ENCODE peak calls at places on chromosome 11, in eight cellular contexts. N is esophagus muscularis mucosa, A is H1, G is GM12891, F is Panc1, H is GM12878, Z is stomach, L is SK-N-SH. W is an unnamed sample.

GRCh38 chr11:11148104-11148509 is 204.9 kb downstream of the CSNK2A3 start:
- DNase-seq in G (no peak), L (no peak), H (no peak), N (peak; percentile 94), F (no peak), Z (no peak), A (peak; percentile 60), W (no peak)

GRCh38 chr11:87466228-87466627 is 428.5 kb downstream of the TMEM135 start:
- DNase-seq in H (no peak), A (no peak), Z (no peak), F (no peak), L (no peak), G (no peak), N (peak; percentile 91), W (no peak)

GRCh38 chr11:109864161-109864661 is 229.0 kb upstream of the ZC3H12C start:
- DNase-seq in N (no peak), Z (no peak), L (no peak), G (peak; percentile 32), A (no peak), F (no peak), H (peak; percentile 80), W (no peak)

GRCh38 chr11:128492903-128493569 is 94.3 kb downstream of the ETS1 start:
- DNase-seq in Z (no peak), N (no peak), A (no peak), L (no peak), H (no peak), G (no peak), F (no peak), W (no peak)

GRCh38 chr11:910044-910588 is 494 bp downstream of the CHID1 start:
- DNase-seq in H (no peak), F (no peak), A (no peak), N (no peak), G (no peak), L (no peak), Z (no peak), W (no peak)

GRCh38 chr11:99160447-99160846 is 139.7 kb downstream of the CNTN5 start:
- DNase-seq in L (no peak), H (no peak), F (no peak), G (no peak), A (no peak), N (no peak), Z (no peak), W (no peak)

GRCh38 chr11:130480166-130480565 is 31.7 kb downstream of the ADAMTS15 start:
- DNase-seq in H (no peak), G (no peak), L (peak; percentile 1), A (peak; percentile 24), Z (no peak), N (no peak), F (no peak), W (no peak)

GRCh38 chr11:128171496-128171895 is 415.9 kb downstream of the ETS1 start:
- DNase-seq in L (no peak), N (no peak), F (no peak), A (no peak), G (no peak), H (no peak), Z (no peak), W (no peak)

GRCh38 chr11:108865411-108865810 is 200.5 kb downstream of the DDX10 start:
- DNase-seq in G (no peak), H (no peak), Z (no peak), A (no peak), F (no peak), N (no peak), L (no peak), W (no peak)

GRCh38 chr11:82718307-82718706 is 15.4 kb downstream of the FAM181B start:
- DNase-seq in Z (no peak), N (no peak), F (peak; percentile 25), H (no peak), L (peak; percentile 54), G (peak; percentile 18), A (peak; percentile 54), W (no peak)

GRCh38 chr11:66848671-66849500 is 5.6 kb downstream of the RCE1 start:
- DNase-seq in N (no peak), Z (peak; percentile 10), H (no peak), F (no peak), G (peak; percentile 12), A (no peak), L (peak; percentile 16), W (peak; percentile 70)
- TF ChIP-seq POLR2AphosphoS5 in N (no peak), Z (no peak), H (no peak), F (no peak), G (no peak), A (no peak), L (no peak), W (peak; percentile 55)

DNA sequence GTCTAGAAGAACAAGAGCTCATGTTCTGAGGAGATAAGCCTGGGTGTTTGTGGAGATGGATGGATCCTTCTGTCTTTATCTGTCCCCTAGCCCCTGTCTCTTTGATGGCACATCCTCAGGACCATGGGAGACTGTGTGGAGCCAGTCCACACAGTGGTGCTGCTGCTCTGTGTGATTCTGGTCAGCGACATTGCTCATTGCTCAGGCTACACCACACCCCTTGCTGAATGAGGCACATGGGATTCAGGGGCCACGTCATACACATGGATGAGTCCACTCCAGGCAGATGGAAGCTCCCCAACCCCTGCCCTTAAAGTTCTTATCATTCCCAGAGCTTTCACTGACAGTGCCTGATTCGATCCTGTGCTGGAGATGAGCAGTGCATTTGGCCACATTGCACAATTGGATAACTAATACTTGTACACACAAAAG is 222.2 kb downstream of the NAV2 start:
- DNase-seq in F (no peak), L (no peak), H (no peak), Z (no peak), G (no peak), A (no peak), N (no peak), W (no peak)
- TF ChIP-seq POLR2AphosphoS5 in F (no peak), L (no peak), H (no peak), Z (no peak), G (no peak), A (no peak), N (no peak), W (no peak)

DNA sequence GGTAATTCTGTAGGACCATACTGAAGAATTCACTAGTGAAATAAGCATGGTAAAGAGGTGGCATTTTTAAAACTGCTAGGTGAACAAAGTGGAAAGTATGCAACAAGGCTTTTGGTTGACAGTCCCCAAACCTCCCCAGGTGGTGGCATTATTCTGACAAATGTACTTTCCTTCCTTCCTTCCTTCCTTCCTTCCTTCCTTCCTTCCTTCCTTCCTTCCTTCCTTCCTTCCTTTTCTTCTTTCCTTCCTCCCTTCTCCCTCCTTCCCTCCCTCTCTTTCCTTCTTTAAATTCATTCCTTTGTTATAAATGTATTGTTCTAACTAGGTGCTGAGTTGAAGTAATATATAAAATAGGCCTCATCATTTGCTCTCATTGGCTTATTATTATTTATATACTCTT is 284.7 kb upstream of the ANO5 start:
- DNase-seq in Z (no peak), L (no peak), G (no peak), F (no peak), H (no peak), A (no peak), N (no peak), W (no peak)
- TF ChIP-seq POLR2AphosphoS5 in Z (no peak), L (no peak), G (no peak), F (no peak), H (no peak), A (no peak), N (no peak), W (no peak)

GRCh38 chr11:118168316-118168715 is 8.1 kb downstream of the SCN2B start:
- DNase-seq in G (no peak), F (no peak), A (no peak), L (no peak), Z (no peak), N (no peak), H (no peak), W (no peak)

GRCh38 chr11:118170231-118170630 is 6.2 kb downstream of the SCN2B start:
- DNase-seq in L (no peak), A (no peak), F (no peak), H (no peak), Z (no peak), G (no peak), N (no peak), W (no peak)

GRCh38 chr11:118168751-118169150 is 7.7 kb downstream of the SCN2B start:
- DNase-seq in H (no peak), Z (no peak), A (no peak), L (no peak), F (no peak), N (no peak), G (no peak), W (no peak)

GRCh38 chr11:118170892-118171273 is 5.6 kb downstream of the SCN2B start:
- DNase-seq in H (no peak), G (no peak), L (no peak), A (peak; percentile 52), Z (peak; percentile 29), N (no peak), F (no peak), W (no peak)

DNA sequence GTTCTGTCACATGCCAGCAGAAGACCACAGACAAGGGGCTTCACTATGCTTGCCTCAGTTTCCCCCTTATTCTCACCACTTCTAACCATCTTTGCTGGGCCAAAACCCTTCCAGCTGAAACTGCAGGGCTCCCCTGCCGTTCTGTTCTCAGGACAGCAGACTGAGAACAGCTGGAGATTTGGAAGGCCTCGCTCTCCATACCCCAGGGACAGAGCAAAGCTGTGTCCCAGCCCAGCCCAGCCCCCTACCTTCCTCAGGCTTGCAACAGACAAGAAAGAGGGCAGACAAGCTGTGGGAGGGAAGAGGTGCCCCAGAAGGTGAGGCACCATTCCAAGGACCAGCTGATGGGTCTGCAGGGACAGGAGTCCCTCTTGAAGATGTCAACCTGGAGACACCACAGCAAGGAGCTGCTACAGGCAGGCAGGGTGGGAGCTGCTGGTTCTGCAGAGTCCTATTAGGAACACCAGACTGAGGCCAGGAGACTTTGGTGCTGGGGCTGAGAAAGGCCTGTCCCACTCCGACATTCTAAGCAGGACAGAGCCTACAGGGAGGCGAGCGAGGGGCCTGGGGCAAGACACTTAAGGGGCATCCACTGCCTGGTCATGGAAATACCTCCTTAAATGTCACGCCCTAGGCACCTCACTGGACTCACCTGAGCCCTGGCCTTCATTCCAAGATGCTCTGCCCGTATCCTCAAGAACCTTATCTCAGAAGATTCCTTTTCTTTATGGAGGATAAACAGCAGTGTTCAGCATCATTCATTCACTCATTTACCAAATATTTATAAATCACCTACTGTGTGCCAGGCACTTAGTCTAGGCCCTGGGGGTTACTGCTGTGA is 6.9 kb downstream of the SCN2B start:
- DNase-seq in Z (no peak), A (no peak), N (no peak), G (no peak), F (no peak), L (no peak), H (no peak), W (no peak)
- TF ChIP-seq POLR2AphosphoS5 in Z (no peak), A (no peak), N (no peak), G (no peak), F (no peak), L (no peak), H (no peak), W (no peak)